ENCODE peak calls at places on chromosomes 3 and 15, in ten cellular contexts. T, F, Z, U, I, S, L, M, C and P are unnamed samples.

GRCh38 chr3:94026623-94027022 is 1.8 kb downstream of the STX19 start:
- DNase-seq in M (no peak), C (no peak), I (no peak), U (no peak), F (no peak), S (no peak), T (no peak), L (no peak), Z (no peak), P (no peak)

GRCh38 chr3:145898487-145898886 is 262.5 kb downstream of the PLOD2 start:
- DNase-seq in I (no peak), S (no peak), U (no peak), L (no peak), T (peak), F (no peak), M (no peak), Z (no peak), C (peak), P (no peak)

GRCh38 chr3:181622365-181622764 is 89.4 kb upstream of the SOX2 start:
- DNase-seq in T (peak), U (no peak), I (no peak), C (no peak), F (no peak), M (peak), S (no peak), Z (no peak), L (no peak), P (no peak)

GRCh38 chr3:8959683-8960082 is 3.6 kb downstream of the RAD18 start:
- DNase-seq in Z (no peak), L (no peak), T (no peak), C (no peak), U (no peak), S (no peak), M (no peak), I (no peak), F (no peak), P (no peak)

GRCh38 chr15:78387678-78388077 is 47.5 kb downstream of the CRABP1 start:
- DNase-seq in S (no peak), L (no peak), T (no peak), F (no peak), Z (no peak), I (no peak), M (no peak), U (no peak), C (no peak), P (no peak)

GRCh38 chr3:125212509-125213372 is at the start of gene SLC12A8:
- DNase-seq in I (no peak), L (peak), M (no peak), Z (peak), T (no peak), U (peak), S (no peak), C (no peak), F (no peak), P (peak)

GRCh38 chr3:36305929-36306520 is 74.3 kb upstream of the STAC start:
- DNase-seq in Z (no peak), F (no peak), T (no peak), I (no peak), U (no peak), L (no peak), C (peak), M (no peak), S (no peak), P (no peak)

GRCh38 chr3:184156522-184156955 is 1.4 kb downstream of the DVL3 start:
- DNase-seq in S (peak), T (peak), F (no peak), C (peak), U (no peak), Z (peak), M (no peak), I (peak), L (no peak), P (peak)

GRCh38 chr3:161369531-161369930 is 1.8 kb downstream of the SPTSSB start:
- DNase-seq in C (no peak), L (no peak), F (no peak), M (no peak), Z (no peak), U (no peak), S (no peak), T (no peak), I (no peak), P (no peak)

GRCh38 chr3:195715583-195716266 is 5.1 kb upstream of the MUC20 start:
- DNase-seq in F (no peak), C (no peak), I (no peak), S (peak), T (no peak), U (peak), M (no peak), L (no peak), Z (peak), P (no peak)

GRCh38 chr3:165507060-165507459 is 310.9 kb upstream of the SLITRK3 start:
- DNase-seq in F (no peak), U (no peak), M (no peak), L (no peak), S (no peak), T (no peak), C (no peak), I (no peak), Z (no peak), P (no peak)

GRCh38 chr3:159185443-159186050 is 383.7 kb downstream of the MFSD1 start:
- DNase-seq in Z (no peak), C (no peak), U (no peak), M (no peak), I (no peak), L (no peak), F (no peak), T (no peak), S (no peak), P (no peak)

GRCh38 chr3:148957586-148957985 is 33.8 kb upstream of the GYG1 start:
- DNase-seq in S (peak), F (peak), M (no peak), L (no peak), C (peak), I (no peak), U (no peak), Z (no peak), T (peak), P (no peak)

GRCh38 chr15:57735891-57736290 is 29.4 kb downstream of the POLR2M start:
- DNase-seq in F (no peak), Z (no peak), L (no peak), S (no peak), U (no peak), M (no peak), I (no peak), C (no peak), T (no peak), P (no peak)